ENCODE peak calls at places on chromosomes 3 and 15, in seven cellular contexts. H is ascending aorta, O is A549, P is endothelial cell, K is omental fat pad, Q is keratinocyte, E is prostate gland. D is an unnamed sample.

GRCh38 chr15:66911131-66911700 is 154.2 kb upstream of the SMAD3 start:
- DNase-seq in P (no peak), E (no peak), K (no peak), O (no peak), Q (no peak), H (no peak), D (no peak)

GRCh38 chr15:68335251-68335650 is 57.7 kb downstream of the FEM1B start:
- DNase-seq in E (peak; percentile 35), P (no peak), H (peak; percentile 53), K (no peak), Q (no peak), O (peak; percentile 22), D (no peak)

GRCh38 chr3:170848294-170848917 is 21.6 kb downstream of the RPL22L1 start:
- DNase-seq in P (no peak), E (no peak), O (no peak), H (no peak), K (no peak), Q (no peak), D (no peak)

GRCh38 chr15:84788500-84788899 is 28.7 kb upstream of the ALPK3 start:
- DNase-seq in Q (no peak), E (no peak), K (no peak), H (no peak), O (no peak), P (no peak), D (no peak)

GRCh38 chr3:71710906-71711494 is 14.2 kb downstream of the EIF4E3 start:
- DNase-seq in E (no peak), Q (no peak), O (peak; percentile 51), K (no peak), H (no peak), P (no peak), D (no peak)

GRCh38 chr3:45417949-45418847 is 29.8 kb downstream of the LARS2 start:
- DNase-seq in H (no peak), O (no peak), E (peak; percentile 70), K (no peak), P (no peak), Q (no peak), D (no peak)

GRCh38 chr3:66490214-66490613 is 10.6 kb downstream of the LRIG1 start:
- DNase-seq in P (no peak), O (no peak), E (peak; percentile 43), H (no peak), Q (no peak), K (no peak), D (peak; percentile 49)

GRCh38 chr3:134387293-134387692 is 13.0 kb upstream of the AMOTL2 start:
- DNase-seq in E (no peak), H (no peak), O (no peak), P (no peak), Q (no peak), K (no peak), D (no peak)

GRCh38 chr3:65093641-65094040 is 405.8 kb upstream of the ADAMTS9 start:
- DNase-seq in K (no peak), E (no peak), H (no peak), Q (no peak), O (no peak), P (no peak), D (no peak)

GRCh38 chr15:99172171-99172570 is 67.3 kb downstream of the SYNM start:
- DNase-seq in E (no peak), P (no peak), K (no peak), O (no peak), H (no peak), Q (no peak), D (no peak)

GRCh38 chr3:63523100-63523499 is 129.4 kb upstream of the SNTN start:
- DNase-seq in O (no peak), P (no peak), K (no peak), H (no peak), E (no peak), Q (no peak), D (no peak)

GRCh38 chr15:38819343-38819858 is 254.8 kb upstream of the RASGRP1 start:
- DNase-seq in O (no peak), K (no peak), H (no peak), P (no peak), E (no peak), Q (no peak), D (no peak)

GRCh38 chr15:65101418-65101890 is 13.5 kb downstream of the UBAP1L start:
- DNase-seq in K (peak; percentile 69), H (no peak), O (peak; percentile 65), E (peak; percentile 51), P (peak; percentile 88), Q (no peak), D (peak; percentile 75)

GRCh38 chr3:21216598-21216997 is 534.4 kb downstream of the ZNF385D start:
- DNase-seq in P (no peak), H (no peak), E (no peak), O (peak; percentile 1), K (no peak), Q (no peak), D (no peak)

GRCh38 chr3:98679986-98680385 is 83.2 kb upstream of the ST3GAL6 start:
- DNase-seq in O (no peak), P (no peak), K (no peak), Q (no peak), H (no peak), E (no peak), D (no peak)

GRCh38 chr15:60830479-60830878 is 351.5 kb upstream of the ICE2 start:
- DNase-seq in Q (no peak), K (no peak), P (no peak), O (no peak), H (no peak), E (no peak), D (no peak)

GRCh38 chr3:192851821-192852352 is 65.8 kb downstream of the MB21D2 start:
- DNase-seq in O (peak; percentile 79), P (no peak), H (peak; percentile 15), K (peak; percentile 45), Q (peak; percentile 59), E (peak; percentile 56), D (no peak)

GRCh38 chr3:50606596-50606995 is 5.0 kb downstream of the CISH start:
- DNase-seq in P (no peak), E (no peak), H (no peak), K (no peak), O (no peak), Q (no peak), D (peak; percentile 59)

GRCh38 chr3:124438813-124439212 is 291.4 kb upstream of the UMPS start:
- DNase-seq in O (no peak), P (no peak), K (no peak), H (no peak), E (no peak), Q (no peak), D (no peak)

GRCh38 chr3:141449424-141449823 is 37.4 kb upstream of the RASA2 start:
- DNase-seq in Q (no peak), H (no peak), E (no peak), O (no peak), P (no peak), K (no peak), D (no peak)

GRCh38 chr3:53346922-53347260 is 452 bp downstream of the DCP1A start:
- DNase-seq in P (no peak), E (no peak), K (no peak), O (no peak), H (no peak), Q (no peak), D (peak; percentile 35)

DNA sequence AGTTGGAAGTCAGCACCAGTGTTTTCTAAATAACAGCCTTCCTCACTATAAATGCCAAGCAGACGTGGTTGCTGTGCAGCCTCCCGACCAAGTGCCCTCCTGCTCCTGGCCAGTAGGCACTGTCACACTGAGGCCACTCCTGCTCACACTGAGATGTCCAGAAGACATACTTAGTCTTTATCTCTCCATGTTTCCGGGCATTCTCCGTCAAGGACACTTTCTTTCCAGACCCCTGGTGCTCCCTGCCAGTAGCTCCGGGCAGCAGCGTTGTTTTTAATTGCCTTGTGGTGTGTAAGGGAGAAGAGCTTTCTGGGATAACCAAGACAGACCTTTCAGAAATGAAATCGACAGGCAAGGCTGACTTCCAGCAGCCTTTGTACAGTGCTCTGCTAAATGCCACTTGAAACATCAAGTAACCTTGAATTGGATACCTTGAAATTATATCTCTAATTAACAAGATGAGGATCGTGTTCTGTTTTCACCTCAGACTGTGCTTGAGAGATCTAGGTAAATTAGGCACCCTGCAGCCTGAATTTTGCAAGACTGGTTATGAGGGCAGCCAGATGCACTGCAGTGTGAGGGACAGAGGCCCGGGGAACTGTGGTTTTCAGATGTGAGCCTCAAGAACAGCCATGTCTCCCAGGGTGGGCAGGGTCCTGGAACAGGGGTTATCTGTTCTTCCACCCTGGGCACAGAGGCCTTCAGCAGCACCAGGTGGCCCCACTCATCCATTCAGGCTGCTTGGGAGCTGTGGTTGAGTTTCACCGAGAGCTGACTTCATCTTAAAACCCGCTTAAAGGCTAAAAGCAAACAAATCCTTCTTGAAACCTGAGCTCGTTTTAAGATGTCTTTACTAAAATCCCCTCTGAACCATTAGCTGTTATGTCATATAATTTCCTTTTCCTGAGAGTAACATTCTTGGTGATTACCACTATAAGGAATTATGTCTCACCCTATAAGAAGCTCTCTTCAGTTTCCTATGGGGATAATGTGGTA is 105.6 kb upstream of the IL12A start:
- DNase-seq in Q (no peak), P (no peak), K (no peak), O (no peak), E (no peak), H (no peak), D (no peak)
- TF ChIP-seq CTCF in Q (no peak), P (no peak), K (no peak), O (no peak), E (no peak), H (no peak), D (no peak)

DNA sequence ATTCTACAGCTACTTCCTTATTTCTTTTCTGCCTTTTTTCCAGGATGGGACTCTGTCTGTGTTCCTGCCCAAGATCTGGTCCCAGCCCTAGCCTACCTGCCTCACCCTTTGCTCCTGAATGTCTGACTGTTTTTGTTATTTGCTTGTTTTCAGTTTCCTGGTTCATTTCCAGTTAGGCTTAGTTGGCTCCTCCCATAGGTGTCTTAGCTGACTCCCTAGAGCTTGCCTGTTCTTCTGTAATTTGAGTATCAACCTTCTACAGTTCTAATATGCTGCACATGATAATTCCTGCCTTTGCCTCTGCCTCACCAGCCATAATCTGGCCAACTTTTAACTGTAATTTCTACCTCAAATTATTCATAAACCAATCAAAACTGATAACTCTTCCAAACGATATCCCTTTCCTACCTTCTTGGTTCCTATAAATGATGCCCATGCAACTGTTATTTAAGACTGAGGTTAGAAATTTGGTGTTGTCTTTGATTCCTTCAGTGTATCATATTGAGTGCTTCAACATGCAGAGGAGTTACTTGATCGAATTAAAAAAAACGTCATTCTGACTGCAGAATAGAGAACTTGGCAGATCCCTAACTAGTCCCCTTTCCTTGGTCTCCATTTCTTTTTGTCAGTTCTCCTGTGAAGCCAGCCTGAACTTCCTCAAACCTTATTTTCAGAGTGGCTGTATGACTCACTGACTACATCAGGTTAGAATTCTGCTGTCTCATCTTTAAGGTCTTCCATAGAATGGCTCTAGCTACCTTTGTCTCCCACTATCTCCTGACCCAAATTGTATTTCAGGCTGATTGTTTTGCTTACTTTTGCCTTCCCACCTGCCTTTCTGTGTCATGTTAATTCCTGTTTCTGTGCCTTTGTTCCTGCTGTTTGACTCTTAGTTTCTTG is 8.4 kb downstream of the GOLM2 start:
- DNase-seq in E (peak; percentile 30), P (no peak), Q (no peak), O (peak; percentile 72), K (no peak), H (no peak), D (no peak)
- TF ChIP-seq CTCF in E (no peak), P (no peak), Q (no peak), O (no peak), K (no peak), H (no peak), D (no peak)

GRCh38 chr15:58056015-58056414 is 9.5 kb downstream of the ALDH1A2 start:
- DNase-seq in K (no peak), Q (no peak), P (no peak), H (no peak), E (no peak), O (no peak), D (no peak)
- TF ChIP-seq CTCF in K (no peak), Q (peak; percentile 21), P (peak; percentile 54), H (no peak), E (no peak), O (no peak), D (no peak)

GRCh38 chr3:46717447-46718231 is at the start of gene PRSS50:
- DNase-seq in E (no peak), P (no peak), O (no peak), H (no peak), K (peak; percentile 0), Q (no peak), D (peak; percentile 59)
- TF ChIP-seq CTCF in E (no peak), P (peak; percentile 73), O (peak; percentile 13), H (peak; percentile 15), K (no peak), Q (peak; percentile 30), D (peak; percentile 77)